ENCODE peak calls at places on chromosomes 11 and 22, in seven cellular contexts. T is spleen, Y is thyroid gland, V is IMR-90, H is right lobe of liver, W is ovary, U is uterus. O is an unnamed sample.

GRCh38 chr11:12079726-12080556 is 30.4 kb upstream of the MICAL2 start:
- DNase-seq in V (peak; percentile 99), T (no peak), W (peak; percentile 50), U (peak; percentile 78), H (peak; percentile 23), Y (no peak), O (peak; percentile 50)

GRCh38 chr11:15923169-15923568 is 433.2 kb downstream of the SOX6 start:
- DNase-seq in T (no peak), Y (no peak), W (no peak), U (no peak), V (no peak), H (no peak), O (no peak)

GRCh38 chr11:116539211-116539610 is 233.6 kb downstream of the BUD13 start:
- DNase-seq in T (no peak), H (peak; percentile 33), Y (no peak), W (no peak), U (no peak), V (no peak), O (no peak)

GRCh38 chr22:35230839-35231584 is 26.3 kb upstream of the HMGXB4 start:
- DNase-seq in W (no peak), H (no peak), T (no peak), V (no peak), U (no peak), Y (no peak), O (no peak)

GRCh38 chr22:38981005-38981658 is 1.0 kb upstream of the APOBEC3B start:
- DNase-seq in W (peak; percentile 29), U (peak; percentile 60), Y (peak; percentile 92), H (no peak), V (peak; percentile 31), T (no peak), O (no peak)

GRCh38 chr22:48061726-48062125 is 1299.3 kb downstream of the TBC1D22A start:
- DNase-seq in H (no peak), T (no peak), W (no peak), U (no peak), Y (no peak), V (no peak), O (no peak)

GRCh38 chr22:19984201-19984753 is 32.3 kb downstream of the ARVCF start:
- DNase-seq in H (no peak), T (peak; percentile 69), V (peak; percentile 79), W (peak; percentile 28), U (peak; percentile 59), Y (no peak), O (no peak)

GRCh38 chr22:19756288-19757128 is 4.1 kb upstream of the TBX1 start:
- DNase-seq in H (peak; percentile 75), Y (peak; percentile 63), W (no peak), U (peak; percentile 34), T (peak; percentile 89), V (no peak), O (peak; percentile 79)

GRCh38 chr22:39309881-39310714 is 9.3 kb downstream of the RPL3 start:
- DNase-seq in V (peak; percentile 58), Y (no peak), H (no peak), U (no peak), T (no peak), W (no peak), O (no peak)

GRCh38 chr11:35785287-35786167 is 123.0 kb downstream of the TRIM44 start:
- DNase-seq in U (no peak), H (no peak), T (no peak), V (no peak), Y (no peak), W (no peak), O (no peak)

GRCh38 chr11:134466035-134466908 is 54.2 kb upstream of the B3GAT1 start:
- DNase-seq in W (no peak), V (no peak), H (peak; percentile 60), T (no peak), Y (peak; percentile 53), U (no peak), O (peak; percentile 66)

GRCh38 chr11:79173615-79174014 is 267.2 kb downstream of the TENM4 start:
- DNase-seq in W (peak; percentile 33), U (peak; percentile 22), V (peak; percentile 77), H (no peak), T (no peak), Y (no peak), O (no peak)

GRCh38 chr11:32006799-32007388 is 84.0 kb upstream of the RCN1 start:
- DNase-seq in W (no peak), H (no peak), V (peak; percentile 51), U (no peak), T (no peak), Y (no peak), O (no peak)

GRCh38 chr11:118353084-118353710 is 6.2 kb upstream of the UBE4A start:
- DNase-seq in W (no peak), V (peak; percentile 5), U (no peak), Y (no peak), H (no peak), T (no peak), O (no peak)

GRCh38 chr11:119100246-119100959 is 1.2 kb downstream of the DPAGT1 start:
- DNase-seq in U (no peak), W (no peak), T (peak; percentile 67), Y (no peak), V (peak; percentile 54), H (no peak), O (no peak)

GRCh38 chr11:73185680-73186293 is 32.3 kb upstream of the P2RY2 start:
- DNase-seq in T (no peak), H (no peak), Y (peak; percentile 75), V (peak; percentile 69), U (no peak), W (no peak), O (peak; percentile 23)

GRCh38 chr22:36461665-36462474 is 19.6 kb downstream of the TXN2 start:
- DNase-seq in T (no peak), U (peak; percentile 55), V (peak; percentile 94), H (no peak), Y (peak; percentile 98), W (no peak), O (no peak)

GRCh38 chr22:50202130-50202671 is 1.4 kb downstream of the SELENOO start:
- DNase-seq in U (no peak), Y (peak; percentile 76), W (no peak), T (no peak), V (no peak), H (peak; percentile 87), O (no peak)

GRCh38 chr11:87366766-87367405 is 329.2 kb downstream of the TMEM135 start:
- DNase-seq in H (no peak), W (no peak), T (no peak), V (no peak), U (no peak), Y (no peak), O (no peak)

GRCh38 chr11:69559181-69559580 is 77.7 kb downstream of the LINC01488 start:
- DNase-seq in V (no peak), W (no peak), T (no peak), H (no peak), U (no peak), Y (no peak), O (no peak)

GRCh38 chr11:69078508-69078907 is 29.8 kb downstream of the TPCN2 start:
- DNase-seq in U (no peak), Y (no peak), V (no peak), T (no peak), W (no peak), H (no peak), O (no peak)

GRCh38 chr11:110092577-110093406 is at the start of gene ZC3H12C:
- DNase-seq in H (peak; percentile 89), W (peak; percentile 85), U (peak; percentile 83), T (peak; percentile 87), Y (peak; percentile 93), V (peak; percentile 90), O (peak; percentile 87)

GRCh38 chr11:27231519-27231918 is 131.5 kb downstream of the CCDC34 start:
- DNase-seq in T (no peak), H (no peak), Y (no peak), V (no peak), U (no peak), W (no peak), O (no peak)

GRCh38 chr22:27687984-27688545 is 113.5 kb downstream of the MN1 start:
- DNase-seq in T (no peak), U (no peak), W (no peak), Y (no peak), H (no peak), V (no peak), O (no peak)
- TF ChIP-seq POLR2A in T (no peak), U (no peak), W (no peak), Y (no peak), H (no peak), V (no peak), O (no peak)

DNA sequence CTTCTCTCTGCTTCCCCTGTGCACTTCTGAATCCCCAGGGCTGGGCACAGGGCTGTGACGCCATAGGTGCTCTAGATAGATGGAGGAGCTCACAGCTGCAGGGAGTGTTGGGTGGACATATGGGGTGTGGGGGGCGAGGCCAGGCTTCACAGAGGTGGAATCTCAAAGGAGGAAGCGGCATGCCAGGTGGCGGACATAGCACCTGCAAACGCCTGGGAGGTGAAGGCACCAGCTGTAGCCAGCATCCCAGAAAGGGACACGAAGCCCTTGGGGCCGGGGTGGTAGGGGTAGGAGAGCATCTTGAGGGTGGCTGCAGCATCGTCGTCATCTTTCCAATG is 14.6 kb upstream of the KCNQ1OT1 start:
- DNase-seq in H (no peak), U (no peak), V (no peak), Y (no peak), W (no peak), T (no peak), O (no peak)
- H3K4me3 ChIP-seq in H (no peak overlapping the region), U (no peak overlapping the region), V (no peak overlapping the region), Y (no peak overlapping the region), W (no peak overlapping the region), T (no peak overlapping the region), O (no peak overlapping the region)

DNA sequence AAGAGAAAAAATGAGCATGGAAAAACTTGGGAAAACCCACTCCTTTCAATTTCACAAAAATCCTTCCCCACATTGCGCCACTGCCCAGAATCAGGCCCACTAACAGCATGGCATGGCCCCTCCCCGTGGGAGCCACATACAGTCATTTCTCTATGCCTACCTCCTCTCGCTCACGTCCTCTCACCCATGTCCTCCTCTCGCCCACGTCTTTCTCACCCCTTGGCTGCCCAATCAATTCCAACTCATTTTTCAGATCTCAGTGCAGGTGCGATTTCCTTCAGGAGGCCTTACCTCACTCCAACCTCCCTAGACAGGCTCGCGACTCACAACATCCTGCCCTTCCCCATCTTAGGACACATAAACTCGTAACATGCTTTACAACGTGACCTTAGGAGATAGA is 229.2 kb downstream of the CADM1 start:
- DNase-seq in Y (no peak), W (no peak), V (no peak), H (no peak), T (no peak), U (no peak), O (no peak)
- TF ChIP-seq POLR2A in Y (no peak), W (no peak), V (no peak), H (no peak), T (no peak), U (no peak), O (no peak)

DNA sequence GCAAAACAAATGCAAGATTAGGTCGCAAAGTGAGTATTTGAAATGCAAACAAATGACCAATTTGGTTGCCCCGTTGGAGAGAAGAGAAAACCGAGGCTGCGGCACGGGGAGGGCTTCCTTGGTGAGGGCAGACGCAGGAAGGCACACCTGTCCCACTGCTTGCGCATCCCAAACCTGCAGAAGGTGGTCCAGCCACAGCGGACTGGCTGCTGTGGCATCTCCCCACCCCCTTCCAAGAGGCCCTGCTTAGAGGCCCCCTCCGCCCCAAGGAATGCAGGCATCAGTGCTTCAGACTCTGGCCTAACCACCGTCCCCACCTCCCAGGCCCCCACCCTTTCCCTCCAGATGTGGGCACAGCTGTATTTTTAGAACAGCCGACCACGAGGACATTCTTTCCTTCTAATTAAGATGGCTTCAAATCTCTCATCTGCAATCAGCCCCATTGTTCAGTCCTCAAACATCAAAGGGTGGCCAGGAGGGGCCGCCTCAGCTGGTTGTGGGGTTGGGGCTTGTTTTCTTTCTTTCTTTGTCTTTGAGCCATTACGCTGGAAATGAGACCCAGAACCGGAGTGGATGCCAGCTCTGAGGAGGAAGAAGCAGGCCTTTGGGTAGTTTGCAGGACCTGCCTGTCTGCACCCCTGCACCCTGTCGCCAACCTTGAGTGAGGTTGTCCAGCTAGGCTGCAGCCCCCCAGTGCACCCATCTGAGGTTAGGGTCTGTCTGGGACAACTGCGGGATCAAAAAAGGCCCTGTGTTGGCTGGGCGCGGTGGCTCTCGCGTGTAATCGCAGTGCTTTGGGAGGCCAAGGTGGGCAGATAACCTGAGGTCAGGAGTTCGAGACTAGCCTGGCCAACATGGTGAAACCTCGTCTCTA is 9.4 kb upstream of the DERL3 start:
- DNase-seq in H (no peak), T (peak; percentile 71), U (no peak), W (no peak), Y (no peak), V (no peak), O (no peak)
- H3K4me3 ChIP-seq in H (no peak overlapping the region), T (no peak overlapping the region), U (no peak overlapping the region), W (no peak overlapping the region), Y (no peak overlapping the region), V (no peak overlapping the region), O (no peak overlapping the region)

O was measured in stomach.